ENCODE peak calls at places on chromosomes 2 and 18, in six cellular contexts. Z is right cardiac atrium, Y is psoas muscle, R is DND-41, L is lung, E is mammary epithelial cell. F is an unnamed sample. For H3K4me1, the result is how much of the 10 kb centered on the place peaks cover.

GRCh38 chr2:159508140-159508539 is 108.2 kb downstream of the BAZ2B start:
- DNase-seq in Z (peak), Y (no peak), R (no peak), L (no peak), E (no peak), F (no peak)

GRCh38 chr18:313931-314330 is 46.1 kb upstream of the THOC1 start:
- DNase-seq in Z (no peak), Y (no peak), R (no peak), L (no peak), E (no peak), F (no peak)

GRCh38 chr2:70706026-70706795 is 61.8 kb downstream of the ADD2 start:
- DNase-seq in Z (no peak), Y (no peak), R (no peak), L (no peak), E (no peak), F (no peak)

GRCh38 chr18:23920054-23920453 is 94.5 kb upstream of the TTC39C start:
- DNase-seq in Z (no peak), Y (no peak), R (no peak), L (no peak), E (peak), F (no peak)

GRCh38 chr2:63050186-63050915 is at the start of gene OTX1:
- DNase-seq in Z (peak), Y (peak), R (peak), L (peak), E (peak), F (peak)

GRCh38 chr2:51505533-51505932 is 473.6 kb upstream of the NRXN1 start:
- DNase-seq in Z (peak), Y (no peak), R (no peak), L (no peak), E (no peak), F (no peak)

GRCh38 chr2:171260471-171261424 is 100.1 kb upstream of the TLK1 start:
- DNase-seq in Z (no peak), Y (no peak), R (no peak), L (no peak), E (no peak), F (no peak)

GRCh38 chr2:233373316-233373715 is 19.0 kb downstream of the DGKD start:
- DNase-seq in Z (no peak), Y (no peak), R (no peak), L (no peak), E (no peak), F (no peak)

GRCh38 chr2:46984642-46985476 is 69.3 kb upstream of the MCFD2 start:
- DNase-seq in Z (peak), Y (peak), R (peak), L (peak), E (peak), F (peak)

GRCh38 chr2:71882949-71883472 is 264.7 kb downstream of the CYP26B1 start:
- DNase-seq in Z (peak), Y (peak), R (no peak), L (peak), E (peak), F (no peak)

GRCh38 chr2:163471947-163472346 is 263.9 kb downstream of the FIGN start:
- DNase-seq in Z (no peak), Y (no peak), R (no peak), L (no peak), E (peak), F (no peak)

GRCh38 chr2:2874805-2875204 is 502.8 kb downstream of the EIPR1 start:
- DNase-seq in Z (no peak), Y (no peak), R (no peak), L (no peak), E (no peak), F (no peak)

GRCh38 chr2:28951910-28952805 is 28.9 kb upstream of the TOGARAM2 start:
- DNase-seq in Z (peak), Y (peak), R (no peak), L (no peak), E (peak), F (no peak)

GRCh38 chr2:40097691-40098376 is 318.8 kb upstream of the THUMPD2 start:
- DNase-seq in Z (no peak), Y (no peak), R (no peak), L (no peak), E (peak), F (no peak)

GRCh38 chr2:112605926-112606325 is 21.5 kb downstream of the CHCHD5 start:
- DNase-seq in Z (no peak), Y (no peak), R (no peak), L (no peak), E (no peak), F (no peak)

GRCh38 chr2:53202063-53202462 is 565.5 kb upstream of the CHAC2 start:
- DNase-seq in Z (no peak), Y (no peak), R (no peak), L (peak), E (peak), F (no peak)

GRCh38 chr2:37670378-37671012 is 947 bp downstream of the CDC42EP3 start:
- DNase-seq in Z (peak), Y (no peak), R (no peak), L (no peak), E (no peak), F (no peak)

GRCh38 chr2:84856785-84857184 is 24.1 kb downstream of the TRABD2A start:
- DNase-seq in Z (no peak), Y (no peak), R (no peak), L (no peak), E (no peak), F (no peak)

GRCh38 chr2:75729861-75730260 is 19.1 kb upstream of the GCFC2 start:
- DNase-seq in Z (no peak), Y (no peak), R (no peak), L (no peak), E (no peak), F (no peak)

DNA sequence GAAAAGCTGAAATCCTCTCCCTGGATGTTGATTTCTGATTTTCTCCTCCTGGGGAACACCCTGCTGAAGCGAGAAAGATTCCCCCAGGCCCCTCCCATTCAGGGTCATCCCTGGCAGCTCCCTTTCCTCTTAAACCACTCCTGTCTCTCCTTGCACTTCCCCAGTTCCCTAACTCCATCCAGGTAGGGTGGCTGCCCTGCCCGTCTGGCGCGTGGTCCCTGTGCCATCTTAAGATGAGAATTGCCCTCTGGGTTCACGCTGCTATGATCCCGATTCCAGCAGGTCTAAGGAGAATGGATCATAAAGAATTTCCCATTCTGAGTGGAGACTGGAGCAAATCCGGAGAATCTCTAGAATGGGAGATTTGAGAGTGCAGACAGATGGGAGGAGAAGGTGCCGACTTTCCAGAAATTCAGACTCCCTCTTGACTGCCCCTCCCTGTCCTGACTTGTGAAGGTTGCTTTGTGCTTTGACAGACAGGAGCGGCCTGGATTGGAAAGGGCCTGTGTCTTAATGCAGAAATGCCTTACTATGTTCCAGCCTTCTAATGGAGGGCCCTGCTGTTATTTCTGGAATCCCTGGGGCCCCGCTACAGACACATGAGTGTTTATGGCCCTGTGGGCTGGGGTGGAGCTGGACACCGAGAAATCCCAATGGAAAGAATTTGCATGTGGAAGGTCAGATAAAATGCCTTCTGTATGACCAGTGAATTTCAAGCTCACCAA is 1.3 kb upstream of the YWHAQ start:
- DNase-seq in Z (no peak), Y (no peak), R (no peak), L (no peak), E (no peak), F (no peak)
- H3K4me3 ChIP-seq in Z (no peak), Y (no peak), R (no peak), L (no peak), E (no peak), F (no peak)

GRCh38 chr18:48992791-48993555 is 42.2 kb upstream of the SMAD7 start:
- DNase-seq in Z (no peak), Y (no peak), R (no peak), L (no peak), E (no peak), F (no peak)
- H3K4me1 ChIP-seq in Z (under half), Y (under half), R (under half), L (under half), E (under half), F (under half)

GRCh38 chr2:119545076-119545475 is 827 bp downstream of the CFAP221 start:
- DNase-seq in Z (no peak), Y (no peak), R (no peak), L (no peak), E (no peak), F (no peak)
- H3K27ac ChIP-seq in Z (no peak), Y (no peak), R (no peak), L (peak), E (no peak), F (no peak)

GRCh38 chr2:14632133-14632936 is at the start of gene LRATD1:
- DNase-seq in Z (peak), Y (peak), R (no peak), L (peak), E (peak), F (no peak)

GRCh38 chr2:14634223-14634884 is 1.8 kb downstream of the LRATD1 start:
- DNase-seq in Z (peak), Y (peak), R (no peak), L (peak), E (peak), F (peak)

GRCh38 chr2:14631676-14632075 is 841 bp upstream of the LRATD1 start:
- DNase-seq in Z (no peak), Y (no peak), R (no peak), L (no peak), E (no peak), F (no peak)

GRCh38 chr2:14633451-14634211 is 1.1 kb downstream of the LRATD1 start:
- DNase-seq in Z (peak), Y (no peak), R (no peak), L (peak), E (no peak), F (no peak)

DNA sequence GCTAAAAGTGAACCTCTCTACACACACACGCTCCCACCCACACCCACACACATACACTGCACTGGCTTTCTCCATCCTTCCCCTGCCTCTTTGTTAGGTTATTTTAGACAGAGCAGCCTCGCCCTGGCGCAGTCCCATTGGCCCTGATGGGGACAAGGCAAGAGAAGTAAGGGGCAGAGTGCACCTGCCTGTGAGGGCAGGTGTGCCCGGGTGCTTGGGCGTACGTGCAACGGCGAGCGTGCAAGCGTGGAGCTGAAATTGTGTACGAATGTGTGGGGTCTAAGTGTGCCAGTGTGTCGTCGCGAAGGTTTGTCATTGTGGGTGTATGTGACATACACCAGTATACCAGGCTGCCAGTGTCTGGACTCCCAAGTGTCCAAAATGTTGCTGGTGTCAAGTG is 514 bp downstream of the LRATD1 start:
- DNase-seq in Z (no peak), Y (no peak), R (no peak), L (no peak), E (peak), F (no peak)
- H3K4me3 ChIP-seq in Z (peak), Y (peak), R (no peak), L (peak), E (peak), F (no peak)

DNA sequence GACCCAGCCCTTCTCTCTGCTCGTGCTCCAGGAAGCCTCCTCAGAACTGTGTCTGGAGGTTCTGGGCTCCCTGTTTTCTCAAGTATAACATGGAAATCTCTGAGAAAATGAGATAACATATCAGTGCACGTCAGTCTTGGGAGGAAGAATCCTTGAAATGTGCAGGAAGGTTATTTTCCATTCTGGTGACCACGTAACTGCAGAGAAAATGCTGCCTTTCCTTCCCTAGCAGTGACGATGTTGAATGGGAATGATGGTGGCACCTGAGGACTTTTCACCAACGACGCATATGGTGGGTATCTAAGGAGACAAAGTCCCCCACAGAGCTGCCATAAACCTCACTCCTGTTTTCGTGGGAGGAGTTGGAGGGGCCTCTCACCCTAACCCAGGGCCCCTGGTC is 272.1 kb upstream of the SIX2 start:
- DNase-seq in Z (no peak), Y (no peak), R (no peak), L (no peak), E (no peak), F (no peak)
- H3K4me1 ChIP-seq in Z (under half), Y (under half), R (under half), L (under half), E (under half), F (under half)

GRCh38 chr18:9335255-9336045 is 877 bp downstream of the TWSG1 start:
- DNase-seq in Z (no peak), Y (no peak), R (peak), L (no peak), E (no peak), F (no peak)
- H3K27ac ChIP-seq in Z (no peak), Y (peak), R (peak), L (peak), E (peak), F (no peak)